ENCODE peak calls at places on chromosome X, in six cellular contexts. One of them, this sample, is unnamed.

GRCh38 chrX:18906286-18906685 is 77.6 kb downstream of the PHKA2 start:
- DNase-seq in fibroblast of mammary gland: no peak
- DNase-seq in transverse colon: no peak
- DNase-seq in HAP-1: no peak
- DNase-seq in thoracic aorta: no peak
- DNase-seq in BE2C: no peak
- DNase-seq in this sample: no peak

GRCh38 chrX:22742174-22742573 is 257.6 kb upstream of the DDX53 start:
- DNase-seq in transverse colon: no peak
- DNase-seq in BE2C: no peak
- DNase-seq in thoracic aorta: no peak
- DNase-seq in fibroblast of mammary gland: peak
- DNase-seq in HAP-1: no peak
- DNase-seq in this sample: no peak

GRCh38 chrX:136250191-136251041 is 784 bp downstream of the MAP7D3 start:
- DNase-seq in fibroblast of mammary gland: peak
- DNase-seq in BE2C: peak
- DNase-seq in transverse colon: no peak
- DNase-seq in HAP-1: peak
- DNase-seq in thoracic aorta: no peak
- DNase-seq in this sample: no peak

GRCh38 chrX:13223868-13224555 is 95.8 kb downstream of the ATXN3L start:
- DNase-seq in transverse colon: no peak
- DNase-seq in BE2C: no peak
- DNase-seq in thoracic aorta: no peak
- DNase-seq in fibroblast of mammary gland: peak
- DNase-seq in HAP-1: peak
- DNase-seq in this sample: no peak

GRCh38 chrX:76064825-76065224 is 108.0 kb upstream of the PBDC1 start:
- DNase-seq in transverse colon: no peak
- DNase-seq in fibroblast of mammary gland: no peak
- DNase-seq in HAP-1: no peak
- DNase-seq in thoracic aorta: no peak
- DNase-seq in BE2C: no peak
- DNase-seq in this sample: no peak

GRCh38 chrX:109352121-109352556 is 129.7 kb downstream of the GUCY2F start:
- DNase-seq in HAP-1: no peak
- DNase-seq in BE2C: no peak
- DNase-seq in thoracic aorta: no peak
- DNase-seq in fibroblast of mammary gland: peak
- DNase-seq in transverse colon: no peak
- DNase-seq in this sample: no peak

GRCh38 chrX:84248226-84248625 is 60.2 kb upstream of the RPS6KA6 start:
- DNase-seq in transverse colon: no peak
- DNase-seq in HAP-1: no peak
- DNase-seq in BE2C: no peak
- DNase-seq in fibroblast of mammary gland: peak
- DNase-seq in thoracic aorta: no peak
- DNase-seq in this sample: no peak

GRCh38 chrX:132375941-132376340 is 112.9 kb downstream of the MBNL3 start:
- DNase-seq in HAP-1: peak
- DNase-seq in BE2C: no peak
- DNase-seq in fibroblast of mammary gland: peak
- DNase-seq in thoracic aorta: no peak
- DNase-seq in transverse colon: no peak
- DNase-seq in this sample: no peak

GRCh38 chrX:131577999-131578734 is 34.3 kb downstream of the OR13H1 start:
- DNase-seq in HAP-1: no peak
- DNase-seq in transverse colon: no peak
- DNase-seq in BE2C: no peak
- DNase-seq in fibroblast of mammary gland: no peak
- DNase-seq in thoracic aorta: no peak
- DNase-seq in this sample: no peak

GRCh38 chrX:100696699-100697351 is 35.1 kb downstream of the SYTL4 start:
- DNase-seq in fibroblast of mammary gland: no peak
- DNase-seq in HAP-1: no peak
- DNase-seq in thoracic aorta: no peak
- DNase-seq in transverse colon: no peak
- DNase-seq in BE2C: no peak
- DNase-seq in this sample: no peak

GRCh38 chrX:84469226-84469625 is 33.0 kb downstream of the HDX start:
- DNase-seq in thoracic aorta: no peak
- DNase-seq in transverse colon: no peak
- DNase-seq in BE2C: peak
- DNase-seq in fibroblast of mammary gland: peak
- DNase-seq in HAP-1: no peak
- DNase-seq in this sample: no peak

GRCh38 chrX:42219231-42219630 is 295.9 kb upstream of the CASK start:
- DNase-seq in thoracic aorta: no peak
- DNase-seq in fibroblast of mammary gland: no peak
- DNase-seq in HAP-1: no peak
- DNase-seq in transverse colon: no peak
- DNase-seq in BE2C: no peak
- DNase-seq in this sample: no peak

GRCh38 chrX:153456704-153457103 is 10.8 kb upstream of the TREX2 start:
- DNase-seq in transverse colon: no peak
- DNase-seq in BE2C: no peak
- DNase-seq in fibroblast of mammary gland: no peak
- DNase-seq in thoracic aorta: no peak
- DNase-seq in HAP-1: no peak
- DNase-seq in this sample: no peak

GRCh38 chrX:41259516-41259915 is 74.4 kb upstream of the DDX3X start:
- DNase-seq in transverse colon: no peak
- DNase-seq in BE2C: peak
- DNase-seq in HAP-1: no peak
- DNase-seq in thoracic aorta: no peak
- DNase-seq in fibroblast of mammary gland: peak
- DNase-seq in this sample: no peak

GRCh38 chrX:136166221-136166855 is 19.0 kb downstream of the FHL1 start:
- DNase-seq in transverse colon: no peak
- DNase-seq in thoracic aorta: no peak
- DNase-seq in HAP-1: no peak
- DNase-seq in BE2C: no peak
- DNase-seq in fibroblast of mammary gland: peak
- DNase-seq in this sample: no peak

GRCh38 chrX:41332408-41332987 is 1.5 kb upstream of the DDX3X start:
- DNase-seq in HAP-1: peak
- DNase-seq in BE2C: no peak
- DNase-seq in fibroblast of mammary gland: no peak
- DNase-seq in thoracic aorta: no peak
- DNase-seq in transverse colon: peak
- DNase-seq in this sample: no peak

GRCh38 chrX:132958086-132958703 is at the start of gene HS6ST2:
- DNase-seq in fibroblast of mammary gland: no peak
- DNase-seq in BE2C: peak
- DNase-seq in thoracic aorta: no peak
- DNase-seq in transverse colon: peak
- DNase-seq in HAP-1: no peak
- DNase-seq in this sample: peak

GRCh38 chrX:119230850-119231249 is 5.2 kb upstream of the PGRMC1 start:
- DNase-seq in fibroblast of mammary gland: no peak
- DNase-seq in BE2C: no peak
- DNase-seq in HAP-1: no peak
- DNase-seq in thoracic aorta: no peak
- DNase-seq in transverse colon: no peak
- DNase-seq in this sample: no peak

GRCh38 chrX:141133272-141133671 is 43.7 kb downstream of the LDOC1 start:
- DNase-seq in transverse colon: no peak
- DNase-seq in fibroblast of mammary gland: no peak
- DNase-seq in HAP-1: no peak
- DNase-seq in thoracic aorta: no peak
- DNase-seq in BE2C: no peak
- DNase-seq in this sample: no peak

GRCh38 chrX:40108084-40108958 is 10.6 kb upstream of the BCOR start:
- DNase-seq in BE2C: peak
- DNase-seq in fibroblast of mammary gland: peak
- DNase-seq in thoracic aorta: no peak
- DNase-seq in transverse colon: peak
- DNase-seq in HAP-1: peak
- DNase-seq in this sample: no peak

GRCh38 chrX:153396320-153397195 is 4.6 kb downstream of the PNMA6E start:
- DNase-seq in HAP-1: no peak
- DNase-seq in transverse colon: no peak
- DNase-seq in BE2C: no peak
- DNase-seq in thoracic aorta: no peak
- DNase-seq in fibroblast of mammary gland: no peak
- DNase-seq in this sample: no peak

GRCh38 chrX:23952984-23953907 is 45.4 kb downstream of the CXorf58 start:
- DNase-seq in thoracic aorta: no peak
- DNase-seq in BE2C: no peak
- DNase-seq in transverse colon: no peak
- DNase-seq in fibroblast of mammary gland: no peak
- DNase-seq in HAP-1: no peak
- DNase-seq in this sample: no peak

GRCh38 chrX:150361777-150362351 is 1.3 kb upstream of the MAMLD1 start:
- DNase-seq in thoracic aorta: no peak
- DNase-seq in HAP-1: no peak
- DNase-seq in transverse colon: no peak
- DNase-seq in BE2C: no peak
- DNase-seq in fibroblast of mammary gland: no peak
- DNase-seq in this sample: no peak

GRCh38 chrX:68183612-68184214 is 249.6 kb downstream of the OPHN1 start:
- DNase-seq in HAP-1: peak
- DNase-seq in thoracic aorta: no peak
- DNase-seq in BE2C: peak
- DNase-seq in fibroblast of mammary gland: peak
- DNase-seq in transverse colon: no peak
- DNase-seq in this sample: no peak

GRCh38 chrX:149569770-149570169 is 17.5 kb downstream of the MAGEA9B start:
- DNase-seq in BE2C: no peak
- DNase-seq in fibroblast of mammary gland: no peak
- DNase-seq in transverse colon: no peak
- DNase-seq in thoracic aorta: no peak
- DNase-seq in HAP-1: no peak
- DNase-seq in this sample: no peak

GRCh38 chrX:112120737-112121136 is 38.2 kb upstream of the TRPC5 start:
- DNase-seq in HAP-1: no peak
- DNase-seq in fibroblast of mammary gland: no peak
- DNase-seq in thoracic aorta: no peak
- DNase-seq in BE2C: no peak
- DNase-seq in transverse colon: no peak
- DNase-seq in this sample: no peak

GRCh38 chrX:154317391-154318000 is 21.9 kb downstream of the TKTL1 start:
- DNase-seq in HAP-1: peak
- DNase-seq in thoracic aorta: no peak
- DNase-seq in transverse colon: no peak
- DNase-seq in BE2C: peak
- DNase-seq in fibroblast of mammary gland: peak
- DNase-seq in this sample: no peak

GRCh38 chrX:96004386-96004785 is 680.3 kb upstream of the DIAPH2 start:
- DNase-seq in BE2C: no peak
- DNase-seq in transverse colon: no peak
- DNase-seq in thoracic aorta: no peak
- DNase-seq in HAP-1: peak
- DNase-seq in fibroblast of mammary gland: peak
- DNase-seq in this sample: no peak

DNA sequence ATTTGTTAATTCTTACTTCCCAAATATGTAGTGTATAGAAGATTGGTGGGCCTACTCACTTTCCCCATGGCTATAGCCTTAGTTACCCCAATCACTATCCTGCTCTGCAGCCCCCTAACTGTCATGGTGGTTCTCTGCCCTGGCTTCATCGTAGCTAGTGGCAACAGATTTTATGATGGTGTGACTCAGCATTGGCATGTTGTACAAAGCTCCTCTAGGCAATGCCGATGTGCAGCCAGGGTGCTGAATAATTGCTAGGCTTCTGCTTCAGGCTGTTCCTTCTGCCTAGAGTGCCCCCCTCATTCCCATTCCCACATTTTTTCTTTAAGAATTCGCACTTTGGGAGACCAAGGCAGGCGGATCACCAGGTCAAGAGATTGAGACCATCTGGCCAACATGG is 35.2 kb downstream of the AFF2 start:
- DNase-seq in fibroblast of mammary gland: no peak
- DNase-seq in thoracic aorta: no peak
- DNase-seq in transverse colon: no peak
- DNase-seq in HAP-1: no peak
- DNase-seq in BE2C: no peak
- DNase-seq in this sample: no peak
- H3K4me3 ChIP-seq in fibroblast of mammary gland: no peak
- H3K4me3 ChIP-seq in thoracic aorta: no peak
- H3K4me3 ChIP-seq in transverse colon: no peak
- H3K4me3 ChIP-seq in HAP-1: no peak
- H3K4me3 ChIP-seq in BE2C: no peak
- H3K4me3 ChIP-seq in this sample: no peak

DNA sequence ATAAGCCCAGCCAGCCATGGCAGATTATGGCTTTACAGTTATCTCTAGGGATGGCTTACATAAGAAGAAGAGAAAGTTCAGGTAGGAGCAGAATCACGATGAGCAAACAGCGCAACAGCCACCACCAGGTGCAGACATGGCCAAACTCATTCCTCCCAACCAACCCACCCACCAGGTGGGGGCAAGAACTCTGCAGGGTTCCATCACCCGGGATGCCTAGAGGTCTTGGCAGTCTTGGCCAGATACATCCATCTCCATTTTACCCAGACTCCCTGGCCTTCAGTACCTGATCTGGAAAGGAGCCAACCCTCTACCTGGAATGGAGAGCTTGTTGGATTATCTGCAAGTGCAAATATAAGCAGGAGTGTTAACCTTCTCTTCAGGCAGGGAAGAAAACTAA is 7.5 kb downstream of the TSC22D3 start:
- DNase-seq in HAP-1: no peak
- DNase-seq in thoracic aorta: no peak
- DNase-seq in fibroblast of mammary gland: no peak
- DNase-seq in BE2C: no peak
- DNase-seq in transverse colon: no peak
- DNase-seq in this sample: no peak
- H3K4me3 ChIP-seq in HAP-1: no peak
- H3K4me3 ChIP-seq in thoracic aorta: no peak
- H3K4me3 ChIP-seq in fibroblast of mammary gland: no peak
- H3K4me3 ChIP-seq in BE2C: no peak
- H3K4me3 ChIP-seq in transverse colon: no peak
- H3K4me3 ChIP-seq in this sample: no peak

GRCh38 chrX:102934624-102935023 is 2.4 kb upstream of the RAB40AL start:
- DNase-seq in HAP-1: peak
- DNase-seq in fibroblast of mammary gland: peak
- DNase-seq in thoracic aorta: no peak
- DNase-seq in BE2C: peak
- DNase-seq in transverse colon: peak
- DNase-seq in this sample: peak
- H3K4me3 ChIP-seq in HAP-1: no peak
- H3K4me3 ChIP-seq in fibroblast of mammary gland: no peak
- H3K4me3 ChIP-seq in thoracic aorta: no peak
- H3K4me3 ChIP-seq in BE2C: no peak
- H3K4me3 ChIP-seq in transverse colon: no peak
- H3K4me3 ChIP-seq in this sample: no peak

DNA sequence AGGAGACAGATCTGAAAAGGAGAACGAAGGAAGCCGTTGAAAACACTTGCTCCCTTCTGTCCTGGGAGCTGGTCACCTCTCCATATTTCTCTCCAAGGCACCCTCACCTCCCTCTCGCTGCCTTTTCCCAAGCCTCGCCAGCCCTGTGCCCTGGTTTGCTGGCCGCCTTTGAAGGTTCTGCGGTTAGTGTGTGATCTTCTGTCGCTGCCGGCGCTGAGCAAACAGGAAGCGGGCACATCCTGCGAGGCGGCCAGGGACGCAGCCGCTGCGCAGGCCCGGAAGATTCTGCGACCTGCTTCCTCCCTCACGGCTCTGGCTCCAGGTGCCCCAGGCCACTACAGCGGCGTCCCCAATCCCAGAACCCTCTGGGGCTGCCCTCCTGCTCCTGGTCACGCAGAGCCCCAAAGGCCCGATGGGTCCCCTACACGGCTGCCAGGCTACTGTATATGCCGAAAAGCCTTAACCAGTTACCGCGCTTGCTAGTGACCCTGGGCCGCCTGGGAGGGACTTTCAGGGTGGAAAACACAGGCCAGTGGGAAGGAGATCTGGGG is 2.5 kb upstream of the SASH3 start:
- DNase-seq in HAP-1: no peak
- DNase-seq in fibroblast of mammary gland: no peak
- DNase-seq in BE2C: no peak
- DNase-seq in thoracic aorta: no peak
- DNase-seq in transverse colon: peak
- DNase-seq in this sample: no peak
- H3K4me3 ChIP-seq in HAP-1: no peak
- H3K4me3 ChIP-seq in fibroblast of mammary gland: no peak
- H3K4me3 ChIP-seq in BE2C: no peak
- H3K4me3 ChIP-seq in thoracic aorta: no peak
- H3K4me3 ChIP-seq in transverse colon: no peak
- H3K4me3 ChIP-seq in this sample: no peak